ENCODE peak calls at places on chromosomes 16 and 17, in seven cellular contexts. One of them, this sample, is unnamed. For H3K4me1, the result is how much of the 10 kb centered on the place peaks cover.

GRCh38 chr16:66190411-66190810 is 176.1 kb upstream of the CDH5 start:
- DNase-seq in GM23338: no peak
- DNase-seq in PC-9: no peak
- DNase-seq in endothelial cell of umbilical vein: no peak
- DNase-seq in thyroid gland: no peak
- DNase-seq in body of pancreas: no peak
- DNase-seq in OCI-LY7: no peak
- DNase-seq in this sample: no peak

GRCh38 chr17:32931686-32932085 is 3.7 kb downstream of the TMEM98 start:
- DNase-seq in GM23338: no peak
- DNase-seq in PC-9: no peak
- DNase-seq in endothelial cell of umbilical vein: no peak
- DNase-seq in thyroid gland: no peak
- DNase-seq in body of pancreas: no peak
- DNase-seq in OCI-LY7: no peak
- DNase-seq in this sample: no peak

GRCh38 chr16:67530013-67530939 is 1.6 kb downstream of the RIPOR1 start:
- DNase-seq in GM23338: peak
- DNase-seq in PC-9: no peak
- DNase-seq in endothelial cell of umbilical vein: peak
- DNase-seq in thyroid gland: peak
- DNase-seq in body of pancreas: peak
- DNase-seq in OCI-LY7: peak
- DNase-seq in this sample: no peak

GRCh38 chr16:35210681-35211433 is 1751.4 kb downstream of the TP53TG3F start:
- DNase-seq in GM23338: no peak
- DNase-seq in PC-9: peak
- DNase-seq in endothelial cell of umbilical vein: no peak
- DNase-seq in thyroid gland: no peak
- DNase-seq in body of pancreas: no peak
- DNase-seq in OCI-LY7: no peak
- DNase-seq in this sample: no peak

GRCh38 chr16:4798456-4798855 is 3.3 kb downstream of the SMIM22 start:
- DNase-seq in GM23338: no peak
- DNase-seq in PC-9: no peak
- DNase-seq in endothelial cell of umbilical vein: no peak
- DNase-seq in thyroid gland: no peak
- DNase-seq in body of pancreas: no peak
- DNase-seq in OCI-LY7: no peak
- DNase-seq in this sample: no peak

GRCh38 chr16:3149630-3150345 is 15.0 kb downstream of the ZNF213 start:
- DNase-seq in GM23338: peak
- DNase-seq in PC-9: peak
- DNase-seq in endothelial cell of umbilical vein: peak
- DNase-seq in thyroid gland: peak
- DNase-seq in body of pancreas: peak
- DNase-seq in OCI-LY7: peak
- DNase-seq in this sample: peak

GRCh38 chr16:3879887-3880564 is 487 bp downstream of the CREBBP start:
- DNase-seq in GM23338: peak
- DNase-seq in PC-9: no peak
- DNase-seq in endothelial cell of umbilical vein: peak
- DNase-seq in thyroid gland: peak
- DNase-seq in body of pancreas: peak
- DNase-seq in OCI-LY7: peak
- DNase-seq in this sample: peak

GRCh38 chr17:69723741-69724140 is 309.2 kb downstream of the MAP2K6 start:
- DNase-seq in GM23338: no peak
- DNase-seq in PC-9: no peak
- DNase-seq in endothelial cell of umbilical vein: peak
- DNase-seq in thyroid gland: no peak
- DNase-seq in body of pancreas: no peak
- DNase-seq in OCI-LY7: no peak
- DNase-seq in this sample: no peak

GRCh38 chr16:54446639-54447038 is 160.1 kb upstream of the IRX3 start:
- DNase-seq in GM23338: no peak
- DNase-seq in PC-9: peak
- DNase-seq in endothelial cell of umbilical vein: no peak
- DNase-seq in thyroid gland: no peak
- DNase-seq in body of pancreas: no peak
- DNase-seq in OCI-LY7: no peak
- DNase-seq in this sample: no peak

GRCh38 chr17:76151896-76152454 is 10.9 kb upstream of the FOXJ1 start:
- DNase-seq in GM23338: no peak
- DNase-seq in PC-9: no peak
- DNase-seq in endothelial cell of umbilical vein: no peak
- DNase-seq in thyroid gland: no peak
- DNase-seq in body of pancreas: no peak
- DNase-seq in OCI-LY7: no peak
- DNase-seq in this sample: peak

GRCh38 chr17:5437721-5438317 is 1.1 kb downstream of the C1QBP start:
- DNase-seq in GM23338: no peak
- DNase-seq in PC-9: peak
- DNase-seq in endothelial cell of umbilical vein: no peak
- DNase-seq in thyroid gland: no peak
- DNase-seq in body of pancreas: no peak
- DNase-seq in OCI-LY7: no peak
- DNase-seq in this sample: no peak

GRCh38 chr17:67615736-67616135 is 102.0 kb upstream of the NOL11 start:
- DNase-seq in GM23338: no peak
- DNase-seq in PC-9: no peak
- DNase-seq in endothelial cell of umbilical vein: no peak
- DNase-seq in thyroid gland: no peak
- DNase-seq in body of pancreas: no peak
- DNase-seq in OCI-LY7: no peak
- DNase-seq in this sample: no peak

GRCh38 chr16:795580-796229 is 4.8 kb downstream of the GNG13 start:
- DNase-seq in GM23338: no peak
- DNase-seq in PC-9: peak
- DNase-seq in endothelial cell of umbilical vein: no peak
- DNase-seq in thyroid gland: no peak
- DNase-seq in body of pancreas: no peak
- DNase-seq in OCI-LY7: no peak
- DNase-seq in this sample: no peak

GRCh38 chr17:4852504-4853075 is 19.4 kb downstream of the MINK1 start:
- DNase-seq in GM23338: no peak
- DNase-seq in PC-9: no peak
- DNase-seq in endothelial cell of umbilical vein: peak
- DNase-seq in thyroid gland: peak
- DNase-seq in body of pancreas: peak
- DNase-seq in OCI-LY7: no peak
- DNase-seq in this sample: peak

GRCh38 chr17:66560691-66561090 is 258.3 kb downstream of the PRKCA start:
- DNase-seq in GM23338: no peak
- DNase-seq in PC-9: no peak
- DNase-seq in endothelial cell of umbilical vein: no peak
- DNase-seq in thyroid gland: no peak
- DNase-seq in body of pancreas: no peak
- DNase-seq in OCI-LY7: no peak
- DNase-seq in this sample: no peak

GRCh38 chr17:57357830-57358426 is 101.6 kb downstream of the MSI2 start:
- DNase-seq in GM23338: no peak
- DNase-seq in PC-9: peak
- DNase-seq in endothelial cell of umbilical vein: no peak
- DNase-seq in thyroid gland: peak
- DNase-seq in body of pancreas: no peak
- DNase-seq in OCI-LY7: peak
- DNase-seq in this sample: no peak
- H3K4me1 ChIP-seq in GM23338: under half
- H3K4me1 ChIP-seq in PC-9: under half
- H3K4me1 ChIP-seq in endothelial cell of umbilical vein: under half
- H3K4me1 ChIP-seq in thyroid gland: under half
- H3K4me1 ChIP-seq in body of pancreas: under half
- H3K4me1 ChIP-seq in OCI-LY7: half or more
- H3K4me1 ChIP-seq in this sample: under half

GRCh38 chr16:10940501-10941079 is 1.7 kb downstream of the DEXI start:
- DNase-seq in GM23338: no peak
- DNase-seq in PC-9: no peak
- DNase-seq in endothelial cell of umbilical vein: no peak
- DNase-seq in thyroid gland: peak
- DNase-seq in body of pancreas: no peak
- DNase-seq in OCI-LY7: peak
- DNase-seq in this sample: no peak
- H3K4me1 ChIP-seq in GM23338: under half
- H3K4me1 ChIP-seq in PC-9: under half
- H3K4me1 ChIP-seq in endothelial cell of umbilical vein: half or more
- H3K4me1 ChIP-seq in thyroid gland: half or more
- H3K4me1 ChIP-seq in body of pancreas: half or more
- H3K4me1 ChIP-seq in OCI-LY7: half or more
- H3K4me1 ChIP-seq in this sample: half or more

GRCh38 chr17:45316271-45317112 is at the start of gene MAP3K14:
- DNase-seq in GM23338: peak
- DNase-seq in PC-9: no peak
- DNase-seq in endothelial cell of umbilical vein: peak
- DNase-seq in thyroid gland: peak
- DNase-seq in body of pancreas: peak
- DNase-seq in OCI-LY7: peak
- DNase-seq in this sample: peak
- H3K4me1 ChIP-seq in GM23338: under half
- H3K4me1 ChIP-seq in PC-9: half or more
- H3K4me1 ChIP-seq in endothelial cell of umbilical vein: half or more
- H3K4me1 ChIP-seq in thyroid gland: under half
- H3K4me1 ChIP-seq in body of pancreas: under half
- H3K4me1 ChIP-seq in OCI-LY7: under half
- H3K4me1 ChIP-seq in this sample: half or more

DNA sequence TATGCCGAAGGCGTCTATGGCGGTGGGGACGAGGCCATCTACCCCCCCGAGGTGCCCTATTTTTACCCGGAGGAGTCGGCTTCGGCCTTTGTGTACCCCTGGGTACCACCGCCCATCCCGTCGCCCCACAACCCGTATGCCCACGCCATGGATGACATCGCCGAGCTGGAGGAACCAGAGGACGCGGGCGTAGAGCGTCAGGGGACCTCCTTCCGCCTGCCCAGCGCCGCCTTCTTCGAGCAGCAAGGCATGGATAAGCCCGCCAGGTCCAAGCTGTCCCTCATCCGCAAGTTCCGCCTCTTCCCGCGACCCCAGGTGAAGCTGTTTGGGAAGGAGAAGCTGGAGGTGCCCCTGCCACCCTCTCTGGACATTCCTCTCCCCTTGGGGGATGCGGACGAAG is 11.4 kb downstream of the MYO15A start:
- DNase-seq in GM23338: no peak
- DNase-seq in PC-9: no peak
- DNase-seq in endothelial cell of umbilical vein: no peak
- DNase-seq in thyroid gland: no peak
- DNase-seq in body of pancreas: no peak
- DNase-seq in OCI-LY7: no peak
- DNase-seq in this sample: no peak
- H3K4me1 ChIP-seq in GM23338: under half
- H3K4me1 ChIP-seq in PC-9: under half
- H3K4me1 ChIP-seq in endothelial cell of umbilical vein: under half
- H3K4me1 ChIP-seq in thyroid gland: under half
- H3K4me1 ChIP-seq in body of pancreas: under half
- H3K4me1 ChIP-seq in OCI-LY7: under half
- H3K4me1 ChIP-seq in this sample: under half

DNA sequence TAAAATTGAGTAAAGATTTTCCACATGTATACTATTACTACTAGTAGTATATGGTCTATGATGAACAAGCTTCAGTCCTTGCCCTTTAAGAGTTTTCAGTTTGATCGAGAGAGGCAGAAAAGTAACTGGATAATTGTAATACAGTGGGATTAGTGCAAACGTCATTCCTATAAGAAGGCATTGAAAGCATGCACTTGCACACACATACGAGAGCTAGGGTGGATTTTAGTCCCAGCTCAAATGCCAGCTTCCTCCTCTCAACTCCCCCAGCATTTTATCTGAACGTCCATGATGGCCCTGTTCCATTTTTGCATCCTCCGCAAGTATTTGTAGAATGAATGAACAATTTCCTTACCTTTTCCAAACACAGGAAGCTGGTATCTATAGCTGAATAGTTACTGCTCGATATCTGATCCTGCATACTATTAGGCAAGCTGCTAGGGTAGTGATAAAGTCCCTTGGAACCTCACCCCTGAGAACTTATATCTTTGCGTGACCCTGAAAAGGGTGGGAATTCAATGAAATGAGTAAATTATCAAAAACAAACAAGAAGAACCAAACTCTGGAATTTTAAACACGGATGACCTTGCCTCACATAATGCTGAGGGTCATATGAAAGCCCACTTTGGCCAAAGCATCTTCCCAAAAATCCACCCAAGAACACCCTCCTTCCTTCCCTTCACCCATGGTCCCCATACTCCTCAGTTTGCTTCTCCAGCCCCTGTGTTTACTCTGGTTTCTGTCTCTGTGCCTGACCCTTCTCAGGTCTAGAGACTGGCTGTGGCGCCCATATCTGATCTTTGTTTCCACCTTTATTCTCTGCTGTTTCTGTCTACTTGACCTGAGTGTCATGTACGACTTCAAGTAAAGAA is 60.5 kb downstream of the TMEM100 start:
- DNase-seq in GM23338: no peak
- DNase-seq in PC-9: no peak
- DNase-seq in endothelial cell of umbilical vein: peak
- DNase-seq in thyroid gland: no peak
- DNase-seq in body of pancreas: no peak
- DNase-seq in OCI-LY7: no peak
- DNase-seq in this sample: no peak
- H3K4me1 ChIP-seq in GM23338: under half
- H3K4me1 ChIP-seq in PC-9: under half
- H3K4me1 ChIP-seq in endothelial cell of umbilical vein: under half
- H3K4me1 ChIP-seq in thyroid gland: under half
- H3K4me1 ChIP-seq in body of pancreas: under half
- H3K4me1 ChIP-seq in OCI-LY7: under half
- H3K4me1 ChIP-seq in this sample: under half

DNA sequence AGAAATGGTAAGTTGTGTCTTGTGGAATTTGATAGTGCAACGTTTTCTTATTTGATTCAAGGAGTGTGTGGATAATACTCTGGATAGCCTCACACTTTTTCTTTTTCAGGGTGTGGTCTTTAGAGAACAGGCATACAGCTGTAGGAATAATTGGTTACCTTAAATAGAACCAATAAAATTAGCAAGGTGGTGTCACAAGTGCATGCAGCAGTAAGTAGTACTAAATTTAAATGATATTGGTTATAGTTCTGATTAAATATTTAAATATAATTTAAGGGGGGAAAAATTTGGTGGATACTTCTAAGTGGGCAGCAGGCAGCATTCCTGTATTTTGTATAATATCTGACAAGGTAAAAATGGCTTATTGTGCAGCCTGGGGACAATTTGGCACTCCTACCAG is 3.7 kb downstream of the HAPSTR1 start:
- DNase-seq in GM23338: no peak
- DNase-seq in PC-9: no peak
- DNase-seq in endothelial cell of umbilical vein: no peak
- DNase-seq in thyroid gland: no peak
- DNase-seq in body of pancreas: no peak
- DNase-seq in OCI-LY7: no peak
- DNase-seq in this sample: no peak
- H3K4me1 ChIP-seq in GM23338: under half
- H3K4me1 ChIP-seq in PC-9: half or more
- H3K4me1 ChIP-seq in endothelial cell of umbilical vein: under half
- H3K4me1 ChIP-seq in thyroid gland: half or more
- H3K4me1 ChIP-seq in body of pancreas: half or more
- H3K4me1 ChIP-seq in OCI-LY7: half or more
- H3K4me1 ChIP-seq in this sample: half or more

This sample was measured in CD4-positive, alpha-beta memory T cell.